ENCODE peak calls at places on chromosomes 1 and 21, in four cellular contexts. One of them, this sample, is unnamed. For H3K36me3 and H3K27me3, the result is how much of the 10 kb centered on the place peaks cover.

GRCh38 chr1:110798691-110799256 is 74.2 kb upstream of the CD53 start:
- DNase-seq in tibial nerve: no peak
- DNase-seq in effector memory CD4-positive, alpha-beta T cell: no peak
- DNase-seq in CD4-positive, alpha-beta memory T cell: no peak
- DNase-seq in this sample: no peak

GRCh38 chr1:46203738-46204405 is 738 bp downstream of the LURAP1 start:
- DNase-seq in CD4-positive, alpha-beta memory T cell: no peak
- DNase-seq in effector memory CD4-positive, alpha-beta T cell: no peak
- DNase-seq in tibial nerve: no peak
- DNase-seq in this sample: no peak

GRCh38 chr21:15430023-15430422 is 299.8 kb upstream of the USP25 start:
- DNase-seq in tibial nerve: no peak
- DNase-seq in CD4-positive, alpha-beta memory T cell: no peak
- DNase-seq in effector memory CD4-positive, alpha-beta T cell: no peak
- DNase-seq in this sample: no peak

GRCh38 chr1:96927125-96927524 is 205.5 kb downstream of the PTBP2 start:
- DNase-seq in tibial nerve: no peak
- DNase-seq in effector memory CD4-positive, alpha-beta T cell: no peak
- DNase-seq in CD4-positive, alpha-beta memory T cell: no peak
- DNase-seq in this sample: no peak

GRCh38 chr1:84403362-84403761 is 5.1 kb downstream of the DNASE2B start:
- DNase-seq in tibial nerve: no peak
- DNase-seq in CD4-positive, alpha-beta memory T cell: no peak
- DNase-seq in effector memory CD4-positive, alpha-beta T cell: no peak
- DNase-seq in this sample: no peak

GRCh38 chr1:74513396-74513795 is 985 bp upstream of the LRRC53 start:
- DNase-seq in effector memory CD4-positive, alpha-beta T cell: no peak
- DNase-seq in tibial nerve: no peak
- DNase-seq in CD4-positive, alpha-beta memory T cell: no peak
- DNase-seq in this sample: no peak

GRCh38 chr21:17488620-17489019 is 24.2 kb upstream of the CXADR start:
- DNase-seq in effector memory CD4-positive, alpha-beta T cell: no peak
- DNase-seq in tibial nerve: no peak
- DNase-seq in CD4-positive, alpha-beta memory T cell: no peak
- DNase-seq in this sample: no peak

GRCh38 chr1:197397899-197398298 is 129.8 kb downstream of the CRB1 start:
- DNase-seq in CD4-positive, alpha-beta memory T cell: no peak
- DNase-seq in effector memory CD4-positive, alpha-beta T cell: no peak
- DNase-seq in tibial nerve: no peak
- DNase-seq in this sample: no peak

GRCh38 chr1:230972855-230973271 is 5.8 kb downstream of the TTC13 start:
- DNase-seq in CD4-positive, alpha-beta memory T cell: peak
- DNase-seq in tibial nerve: no peak
- DNase-seq in effector memory CD4-positive, alpha-beta T cell: peak
- DNase-seq in this sample: peak

GRCh38 chr1:78408830-78409229 is 81.9 kb upstream of the PTGFR start:
- DNase-seq in CD4-positive, alpha-beta memory T cell: no peak
- DNase-seq in effector memory CD4-positive, alpha-beta T cell: no peak
- DNase-seq in tibial nerve: peak
- DNase-seq in this sample: no peak

GRCh38 chr21:39037807-39038405 is 145.3 kb downstream of the PSMG1 start:
- DNase-seq in tibial nerve: no peak
- DNase-seq in effector memory CD4-positive, alpha-beta T cell: no peak
- DNase-seq in CD4-positive, alpha-beta memory T cell: no peak
- DNase-seq in this sample: no peak

GRCh38 chr1:68163220-68163619 is 69.1 kb downstream of the WLS start:
- DNase-seq in CD4-positive, alpha-beta memory T cell: no peak
- DNase-seq in effector memory CD4-positive, alpha-beta T cell: no peak
- DNase-seq in tibial nerve: no peak
- DNase-seq in this sample: no peak

GRCh38 chr1:64550505-64550904 is 80.6 kb downstream of the CACHD1 start:
- DNase-seq in CD4-positive, alpha-beta memory T cell: no peak
- DNase-seq in tibial nerve: no peak
- DNase-seq in effector memory CD4-positive, alpha-beta T cell: no peak
- DNase-seq in this sample: no peak

GRCh38 chr1:225857256-225857655 is 24.9 kb downstream of the TMEM63A start:
- DNase-seq in tibial nerve: no peak
- DNase-seq in CD4-positive, alpha-beta memory T cell: no peak
- DNase-seq in effector memory CD4-positive, alpha-beta T cell: no peak
- DNase-seq in this sample: no peak

GRCh38 chr1:72357411-72357810 is 75.1 kb upstream of the NEGR1 start:
- DNase-seq in tibial nerve: no peak
- DNase-seq in effector memory CD4-positive, alpha-beta T cell: no peak
- DNase-seq in CD4-positive, alpha-beta memory T cell: no peak
- DNase-seq in this sample: no peak

GRCh38 chr1:72623299-72623708 is 341.0 kb upstream of the NEGR1 start:
- DNase-seq in tibial nerve: no peak
- DNase-seq in effector memory CD4-positive, alpha-beta T cell: no peak
- DNase-seq in CD4-positive, alpha-beta memory T cell: no peak
- DNase-seq in this sample: no peak

GRCh38 chr1:27563407-27564263 is 40.3 kb downstream of the AHDC1 start:
- DNase-seq in effector memory CD4-positive, alpha-beta T cell: no peak
- DNase-seq in tibial nerve: no peak
- DNase-seq in CD4-positive, alpha-beta memory T cell: no peak
- DNase-seq in this sample: no peak

GRCh38 chr1:211551628-211552465 is 27.1 kb downstream of the SLC30A1 start:
- DNase-seq in tibial nerve: no peak
- DNase-seq in effector memory CD4-positive, alpha-beta T cell: no peak
- DNase-seq in CD4-positive, alpha-beta memory T cell: no peak
- DNase-seq in this sample: no peak

GRCh38 chr1:229270547-229271447 is at the start of gene RAB4A:
- DNase-seq in effector memory CD4-positive, alpha-beta T cell: peak
- DNase-seq in tibial nerve: peak
- DNase-seq in CD4-positive, alpha-beta memory T cell: peak
- DNase-seq in this sample: peak

GRCh38 chr21:23093259-23093658 is 2095.1 kb downstream of the NCAM2 start:
- DNase-seq in CD4-positive, alpha-beta memory T cell: no peak
- DNase-seq in effector memory CD4-positive, alpha-beta T cell: no peak
- DNase-seq in tibial nerve: no peak
- DNase-seq in this sample: no peak

GRCh38 chr1:198935371-198935921 is 296.6 kb downstream of the PTPRC start:
- DNase-seq in CD4-positive, alpha-beta memory T cell: no peak
- DNase-seq in tibial nerve: peak
- DNase-seq in effector memory CD4-positive, alpha-beta T cell: peak
- DNase-seq in this sample: peak

GRCh38 chr1:234361102-234361603 is 12.1 kb upstream of the COA6 start:
- DNase-seq in CD4-positive, alpha-beta memory T cell: no peak
- DNase-seq in effector memory CD4-positive, alpha-beta T cell: no peak
- DNase-seq in tibial nerve: no peak
- DNase-seq in this sample: no peak

GRCh38 chr1:16718908-16719533 is 21.3 kb upstream of the RNU1-4 start:
- DNase-seq in CD4-positive, alpha-beta memory T cell: no peak
- DNase-seq in effector memory CD4-positive, alpha-beta T cell: no peak
- DNase-seq in tibial nerve: no peak
- DNase-seq in this sample: no peak

GRCh38 chr1:41404308-41404755 is 43.1 kb downstream of the FOXO6 start:
- DNase-seq in CD4-positive, alpha-beta memory T cell: no peak
- DNase-seq in effector memory CD4-positive, alpha-beta T cell: no peak
- DNase-seq in tibial nerve: no peak
- DNase-seq in this sample: peak

GRCh38 chr1:16433066-16433465 is 4.2 kb downstream of the SPATA21 start:
- DNase-seq in tibial nerve: no peak
- DNase-seq in effector memory CD4-positive, alpha-beta T cell: no peak
- DNase-seq in CD4-positive, alpha-beta memory T cell: no peak
- DNase-seq in this sample: no peak

GRCh38 chr1:159008744-159009188 is 941 bp upstream of the IFI16 start:
- DNase-seq in CD4-positive, alpha-beta memory T cell: peak
- DNase-seq in effector memory CD4-positive, alpha-beta T cell: peak
- DNase-seq in tibial nerve: no peak
- DNase-seq in this sample: peak

GRCh38 chr1:234125714-234126113 is 221.2 kb downstream of the SLC35F3 start:
- DNase-seq in CD4-positive, alpha-beta memory T cell: no peak
- DNase-seq in tibial nerve: no peak
- DNase-seq in effector memory CD4-positive, alpha-beta T cell: no peak
- DNase-seq in this sample: no peak

GRCh38 chr1:181726608-181727007 is 243.3 kb downstream of the CACNA1E start:
- DNase-seq in CD4-positive, alpha-beta memory T cell: no peak
- DNase-seq in effector memory CD4-positive, alpha-beta T cell: no peak
- DNase-seq in tibial nerve: no peak
- DNase-seq in this sample: no peak

GRCh38 chr1:27001570-27002360 is 8.3 kb downstream of the TRNP1 start:
- DNase-seq in CD4-positive, alpha-beta memory T cell: no peak
- DNase-seq in effector memory CD4-positive, alpha-beta T cell: no peak
- DNase-seq in tibial nerve: peak
- DNase-seq in this sample: no peak

GRCh38 chr21:45539046-45539795 is 3.0 kb downstream of the SLC19A1 start:
- DNase-seq in effector memory CD4-positive, alpha-beta T cell: no peak
- DNase-seq in tibial nerve: no peak
- DNase-seq in CD4-positive, alpha-beta memory T cell: no peak
- DNase-seq in this sample: no peak

GRCh38 chr21:31161157-31161556 is 122.9 kb upstream of the KRTAP19-8 start:
- DNase-seq in tibial nerve: no peak
- DNase-seq in effector memory CD4-positive, alpha-beta T cell: no peak
- DNase-seq in CD4-positive, alpha-beta memory T cell: no peak
- DNase-seq in this sample: no peak

GRCh38 chr1:233245191-233245765 is 50.2 kb downstream of the PCNX2 start:
- DNase-seq in tibial nerve: no peak
- DNase-seq in CD4-positive, alpha-beta memory T cell: no peak
- DNase-seq in effector memory CD4-positive, alpha-beta T cell: no peak
- DNase-seq in this sample: no peak

GRCh38 chr21:37206531-37206930 is 60.6 kb downstream of the VPS26C start:
- DNase-seq in CD4-positive, alpha-beta memory T cell: no peak
- DNase-seq in effector memory CD4-positive, alpha-beta T cell: no peak
- DNase-seq in tibial nerve: no peak
- DNase-seq in this sample: no peak

GRCh38 chr21:37198989-37199924 is 67.9 kb downstream of the VPS26C start:
- DNase-seq in tibial nerve: no peak
- DNase-seq in CD4-positive, alpha-beta memory T cell: no peak
- DNase-seq in effector memory CD4-positive, alpha-beta T cell: no peak
- DNase-seq in this sample: no peak

GRCh38 chr21:37200641-37201480 is 66.3 kb downstream of the VPS26C start:
- DNase-seq in tibial nerve: no peak
- DNase-seq in CD4-positive, alpha-beta memory T cell: no peak
- DNase-seq in effector memory CD4-positive, alpha-beta T cell: no peak
- DNase-seq in this sample: no peak

GRCh38 chr21:37204580-37204979 is 62.6 kb downstream of the VPS26C start:
- DNase-seq in tibial nerve: no peak
- DNase-seq in CD4-positive, alpha-beta memory T cell: no peak
- DNase-seq in effector memory CD4-positive, alpha-beta T cell: no peak
- DNase-seq in this sample: no peak

DNA sequence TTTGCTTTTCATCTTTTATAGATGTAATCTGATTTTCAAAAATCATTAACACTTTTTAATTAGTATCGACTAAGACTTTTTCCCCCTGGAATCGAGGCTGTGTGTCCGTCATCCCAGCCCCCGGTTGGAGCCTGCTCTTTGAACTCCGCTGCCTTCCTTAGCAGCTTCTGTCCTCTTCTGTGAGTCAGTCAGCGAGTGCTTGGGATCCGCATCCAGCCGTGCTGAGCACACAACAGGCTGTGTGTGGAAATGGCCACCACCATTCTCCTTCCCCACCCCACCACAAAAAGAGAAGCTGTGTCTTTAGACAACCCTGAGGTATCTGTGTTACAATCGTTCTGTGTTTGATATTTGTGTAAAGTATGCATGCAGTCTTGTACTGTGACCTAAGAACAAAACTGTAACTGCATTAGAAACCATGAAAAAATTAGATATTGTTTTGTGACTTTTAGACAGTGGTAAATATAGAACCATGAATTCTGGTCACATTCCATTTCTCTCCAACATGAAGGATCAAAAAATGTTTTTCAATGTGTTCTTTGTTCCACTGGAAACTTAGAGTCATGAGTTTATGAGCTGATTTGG is 64.8 kb downstream of the VPS26C start:
- DNase-seq in effector memory CD4-positive, alpha-beta T cell: no peak
- DNase-seq in tibial nerve: no peak
- DNase-seq in CD4-positive, alpha-beta memory T cell: no peak
- DNase-seq in this sample: no peak
- H3K36me3 ChIP-seq in effector memory CD4-positive, alpha-beta T cell: under half
- H3K36me3 ChIP-seq in tibial nerve: under half
- H3K36me3 ChIP-seq in CD4-positive, alpha-beta memory T cell: under half
- H3K36me3 ChIP-seq in this sample: under half

DNA sequence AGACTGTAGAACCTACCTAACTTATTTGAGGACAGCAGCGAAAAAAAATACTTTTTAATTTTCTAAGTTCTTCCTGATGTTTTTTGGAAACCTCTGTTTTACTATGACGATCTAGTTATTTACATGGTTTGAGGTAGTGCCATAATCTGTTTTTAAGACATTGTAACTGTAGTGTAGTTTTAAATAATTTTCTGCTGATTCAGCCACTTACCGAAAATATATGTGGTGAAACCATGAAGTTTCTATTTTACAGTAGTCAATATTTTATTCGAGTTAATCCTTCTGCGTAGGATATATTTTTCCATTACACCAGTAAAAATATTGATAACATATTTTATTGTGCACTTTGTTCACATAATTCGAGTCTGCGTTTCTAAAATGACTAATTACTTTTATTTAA is 121.7 kb upstream of the RRP15 start:
- DNase-seq in tibial nerve: no peak
- DNase-seq in CD4-positive, alpha-beta memory T cell: no peak
- DNase-seq in effector memory CD4-positive, alpha-beta T cell: no peak
- DNase-seq in this sample: no peak
- H3K27me3 ChIP-seq in tibial nerve: under half
- H3K27me3 ChIP-seq in CD4-positive, alpha-beta memory T cell: under half
- H3K27me3 ChIP-seq in effector memory CD4-positive, alpha-beta T cell: under half
- H3K27me3 ChIP-seq in this sample: under half

GRCh38 chr1:39358491-39358890 is 132.9 kb upstream of the BMP8A start:
- DNase-seq in CD4-positive, alpha-beta memory T cell: no peak
- DNase-seq in effector memory CD4-positive, alpha-beta T cell: no peak
- DNase-seq in tibial nerve: no peak
- DNase-seq in this sample: no peak

GRCh38 chr1:39348278-39348677 is 143.2 kb upstream of the BMP8A start:
- DNase-seq in tibial nerve: no peak
- DNase-seq in CD4-positive, alpha-beta memory T cell: no peak
- DNase-seq in effector memory CD4-positive, alpha-beta T cell: no peak
- DNase-seq in this sample: no peak

GRCh38 chr1:39354572-39354971 is 136.9 kb upstream of the BMP8A start:
- DNase-seq in tibial nerve: no peak
- DNase-seq in effector memory CD4-positive, alpha-beta T cell: no peak
- DNase-seq in CD4-positive, alpha-beta memory T cell: no peak
- DNase-seq in this sample: no peak

GRCh38 chr1:39352881-39353280 is 138.6 kb upstream of the BMP8A start:
- DNase-seq in effector memory CD4-positive, alpha-beta T cell: no peak
- DNase-seq in tibial nerve: no peak
- DNase-seq in CD4-positive, alpha-beta memory T cell: no peak
- DNase-seq in this sample: no peak
- H3K36me3 ChIP-seq in effector memory CD4-positive, alpha-beta T cell: half or more
- H3K36me3 ChIP-seq in tibial nerve: under half
- H3K36me3 ChIP-seq in CD4-positive, alpha-beta memory T cell: half or more
- H3K36me3 ChIP-seq in this sample: half or more

GRCh38 chr1:168333562-168334256 is 53.0 kb downstream of the TBX19 start:
- DNase-seq in CD4-positive, alpha-beta memory T cell: no peak
- DNase-seq in tibial nerve: no peak
- DNase-seq in effector memory CD4-positive, alpha-beta T cell: no peak
- DNase-seq in this sample: no peak
- H3K27me3 ChIP-seq in CD4-positive, alpha-beta memory T cell: under half
- H3K27me3 ChIP-seq in tibial nerve: under half
- H3K27me3 ChIP-seq in effector memory CD4-positive, alpha-beta T cell: under half
- H3K27me3 ChIP-seq in this sample: under half

This sample was measured in CD8-positive, alpha-beta T cell.